ENCODE peak calls at places on chromosome 9, in eight cellular contexts. A, S, Q, I, M, W, G and R are unnamed samples.

GRCh38 chr9:91424403-91425176 is 958 bp upstream of the NFIL3 start:
- DNase-seq in I (peak; percentile 48), G (peak; percentile 91), S (peak; percentile 92), Q (peak; percentile 81), M (peak; percentile 57), W (peak; percentile 96), A (peak; percentile 68), R (no peak)

GRCh38 chr9:125183054-125183453 is 6.5 kb downstream of the PPP6C start:
- DNase-seq in W (no peak), S (no peak), Q (peak; percentile 73), G (no peak), I (no peak), A (no peak), M (peak; percentile 44), R (no peak)

GRCh38 chr9:136229096-136230065 is 16.2 kb downstream of the QSOX2 start:
- DNase-seq in M (no peak), A (no peak), G (no peak), S (no peak), I (no peak), Q (peak; percentile 50), W (no peak), R (no peak)

GRCh38 chr9:92406506-92406905 is 2.1 kb upstream of the OGN start:
- DNase-seq in Q (peak; percentile 50), S (no peak), G (peak; percentile 82), W (no peak), I (no peak), M (no peak), A (peak; percentile 6), R (no peak)

GRCh38 chr9:137477778-137478612 is 18.9 kb upstream of the NSMF start:
- DNase-seq in A (no peak), I (no peak), M (no peak), G (no peak), S (no peak), W (no peak), Q (no peak), R (no peak)

GRCh38 chr9:94909965-94910730 is 183.6 kb downstream of the AOPEP start:
- DNase-seq in I (no peak), Q (no peak), M (no peak), G (no peak), W (no peak), A (no peak), S (no peak), R (no peak)

GRCh38 chr9:83330207-83331196 is 207.7 kb downstream of the FRMD3 start:
- DNase-seq in I (no peak), W (no peak), S (no peak), M (no peak), Q (no peak), G (peak; percentile 33), A (no peak), R (no peak)

GRCh38 chr9:137968235-137968634 is 90.7 kb downstream of the CACNA1B start:
- DNase-seq in I (no peak), W (peak; percentile 78), A (no peak), S (peak; percentile 42), M (no peak), G (no peak), Q (no peak), R (no peak)

GRCh38 chr9:27150758-27151431 is 41.9 kb downstream of the TEK start:
- DNase-seq in G (peak; percentile 37), S (no peak), Q (peak; percentile 24), W (no peak), I (no peak), M (no peak), A (no peak), R (no peak)

GRCh38 chr9:134066546-134066922 is 1.3 kb downstream of the BRD3 start:
- DNase-seq in A (no peak), G (peak; percentile 36), W (no peak), I (no peak), M (no peak), S (no peak), Q (peak; percentile 35), R (no peak)

GRCh38 chr9:109315480-109315879 is 5.4 kb downstream of the EPB41L4B start:
- DNase-seq in Q (no peak), I (no peak), G (no peak), W (no peak), S (no peak), A (no peak), M (no peak), R (no peak)

GRCh38 chr9:92968081-92968480 is 20.8 kb downstream of the FGD3 start:
- DNase-seq in Q (no peak), S (no peak), G (no peak), M (no peak), I (no peak), A (no peak), W (peak; percentile 53), R (no peak)

DNA sequence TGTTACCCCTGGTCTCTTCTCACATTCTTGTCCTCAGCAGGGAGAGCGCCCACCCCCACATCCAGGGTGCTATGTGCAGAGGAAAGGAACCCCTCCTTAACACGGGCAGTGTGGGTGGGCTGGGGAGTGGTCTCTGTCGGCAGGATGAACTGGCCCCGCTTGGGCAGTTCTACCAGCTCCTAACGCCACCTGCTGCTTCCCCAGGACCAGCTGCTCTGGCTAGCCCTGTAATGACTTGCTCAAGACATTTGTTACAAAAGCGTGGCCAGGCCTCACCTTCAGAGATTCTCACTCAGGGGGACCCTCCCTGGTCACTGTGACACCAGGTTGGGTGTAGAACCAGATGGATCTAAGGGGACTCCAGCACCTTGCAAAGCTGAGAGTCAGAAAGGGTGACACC is 82.4 kb downstream of the HMCN2 start:
- DNase-seq in I (no peak), G (no peak), M (no peak), S (no peak), Q (no peak), A (no peak), W (no peak), R (no peak)
- TF ChIP-seq CTCF in I (no peak), G (peak; percentile 7), M (no peak), S (no peak), Q (no peak), A (no peak), W (no peak), R (no peak)

DNA sequence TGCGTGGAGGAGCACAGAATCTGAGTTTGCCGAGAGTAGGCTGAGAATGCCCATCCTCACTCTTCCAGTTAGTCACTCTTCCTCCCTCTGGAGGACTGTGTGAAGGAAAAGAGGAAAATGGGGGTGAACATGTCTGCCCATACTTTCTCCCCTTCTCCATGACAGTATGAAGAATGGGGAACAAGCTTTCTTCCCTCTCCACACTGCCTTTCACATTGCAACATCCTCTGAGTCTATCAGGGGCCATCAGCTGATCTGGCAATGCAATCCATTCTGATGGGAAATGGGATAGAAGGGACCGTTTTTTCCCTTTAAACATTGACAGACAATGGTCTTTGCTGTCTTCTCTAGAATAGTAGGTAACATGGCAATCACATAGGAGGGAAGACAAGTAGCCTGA is 56.8 kb downstream of the UGCG start:
- DNase-seq in A (no peak), I (no peak), G (no peak), M (no peak), W (no peak), Q (no peak), S (no peak), R (no peak)
- TF ChIP-seq CTCF in A (no peak), I (no peak), G (no peak), M (no peak), W (no peak), Q (no peak), S (no peak), R (no peak)

GRCh38 chr9:37410969-37411785 is 11.3 kb upstream of the GRHPR start:
- DNase-seq in S (no peak), G (peak; percentile 43), W (no peak), I (peak; percentile 26), Q (no peak), A (no peak), M (peak; percentile 57), R (no peak)
- TF ChIP-seq CTCF in S (no peak), G (peak; percentile 69), W (no peak), I (peak; percentile 39), Q (peak; percentile 25), A (no peak), M (peak; percentile 23), R (no peak)

GRCh38 chr9:35161713-35162604 is at the start of gene UNC13B:
- DNase-seq in I (peak; percentile 96), M (peak; percentile 97), G (peak; percentile 93), W (peak; percentile 97), A (peak; percentile 59), Q (peak; percentile 89), S (peak; percentile 95), R (peak; percentile 97)
- TF ChIP-seq CTCF in I (no peak), M (no peak), G (peak; percentile 24), W (no peak), A (no peak), Q (peak; percentile 11), S (peak; percentile 33), R (peak; percentile 20)